ENCODE peak calls at places on chromosomes 6 and 20, in nine cellular contexts. A, C, Y, F, Q, N, D, X and E are unnamed samples.

GRCh38 chr6:128370072-128370471 is 150.3 kb downstream of the PTPRK start:
- DNase-seq in A (no peak), C (peak), Y (no peak), F (peak), Q (peak), N (no peak), D (peak), X (no peak), E (peak)

GRCh38 chr6:3252369-3252768 is 6.4 kb upstream of the PSMG4 start:
- DNase-seq in A (no peak), C (no peak), Y (no peak), F (no peak), Q (no peak), N (no peak), D (no peak), X (no peak), E (peak)

GRCh38 chr6:11460001-11460668 is 77.4 kb upstream of the TMEM170B start:
- DNase-seq in A (no peak), C (no peak), Y (no peak), F (peak), Q (no peak), N (no peak), D (peak), X (no peak), E (peak)

GRCh38 chr6:149834513-149835481 is 29.4 kb downstream of the LRP11 start:
- DNase-seq in A (peak), C (peak), Y (no peak), F (peak), Q (peak), N (no peak), D (peak), X (peak), E (peak)

GRCh38 chr20:46011631-46012482 is 3.1 kb downstream of the MMP9 start:
- DNase-seq in A (no peak), C (no peak), Y (no peak), F (peak), Q (peak), N (peak), D (peak), X (no peak), E (peak)

GRCh38 chr20:57458400-57459160 is 66.4 kb downstream of the CTCFL start:
- DNase-seq in A (no peak), C (peak), Y (no peak), F (no peak), Q (no peak), N (no peak), D (no peak), X (no peak), E (no peak)

GRCh38 chr20:37699202-37699601 is 5.4 kb downstream of the CTNNBL1 start:
- DNase-seq in A (no peak), C (no peak), Y (no peak), F (no peak), Q (no peak), N (peak), D (no peak), X (no peak), E (no peak)

GRCh38 chr6:139764498-139764986 is 390.1 kb upstream of the CITED2 start:
- DNase-seq in A (no peak), C (peak), Y (no peak), F (peak), Q (peak), N (no peak), D (peak), X (no peak), E (peak)

GRCh38 chr6:9456241-9456658 is 958.6 kb downstream of the TFAP2A start:
- DNase-seq in A (no peak), C (no peak), Y (no peak), F (no peak), Q (no peak), N (no peak), D (no peak), X (no peak), E (peak)

GRCh38 chr6:48883116-48883515 is 579.9 kb downstream of the MMUT start:
- DNase-seq in A (no peak), C (no peak), Y (no peak), F (peak), Q (no peak), N (no peak), D (no peak), X (no peak), E (no peak)

GRCh38 chr6:138465007-138465645 is 34.2 kb downstream of the NHSL1 start:
- DNase-seq in A (no peak), C (peak), Y (no peak), F (peak), Q (peak), N (no peak), D (peak), X (no peak), E (peak)

GRCh38 chr6:30940361-30941001 is at the start of gene MUCL3:
- DNase-seq in A (no peak), C (no peak), Y (no peak), F (no peak), Q (no peak), N (no peak), D (no peak), X (no peak), E (no peak)

GRCh38 chr20:53839423-53840176 is 230.8 kb downstream of the BCAS1 start:
- DNase-seq in A (no peak), C (no peak), Y (no peak), F (no peak), Q (no peak), N (peak), D (no peak), X (peak), E (no peak)

GRCh38 chr6:44156494-44157151 is 2.0 kb upstream of the CAPN11 start:
- DNase-seq in A (no peak), C (no peak), Y (no peak), F (no peak), Q (no peak), N (no peak), D (no peak), X (no peak), E (no peak)

GRCh38 chr20:57671662-57672061 is 38.2 kb downstream of the PMEPA1 start:
- DNase-seq in A (no peak), C (no peak), Y (no peak), F (no peak), Q (no peak), N (no peak), D (no peak), X (no peak), E (no peak)

GRCh38 chr20:3470627-3471396 is at the start of gene ATRN:
- DNase-seq in A (peak), C (peak), Y (peak), F (peak), Q (peak), N (peak), D (peak), X (peak), E (peak)

GRCh38 chr20:44074252-44075151 is 112.5 kb downstream of the JPH2 start:
- DNase-seq in A (no peak), C (no peak), Y (no peak), F (peak), Q (peak), N (peak), D (peak), X (no peak), E (peak)

GRCh38 chr6:157539421-157539822 is 158.4 kb downstream of the ZDHHC14 start:
- DNase-seq in A (no peak), C (no peak), Y (no peak), F (no peak), Q (no peak), N (no peak), D (no peak), X (no peak), E (no peak)

GRCh38 chr6:2854394-2854982 is 12.8 kb upstream of the SERPINB1 start:
- DNase-seq in A (no peak), C (no peak), Y (no peak), F (peak), Q (no peak), N (no peak), D (peak), X (no peak), E (peak)

GRCh38 chr6:1817033-1817761 is 207.5 kb downstream of the FOXC1 start:
- DNase-seq in A (no peak), C (peak), Y (no peak), F (peak), Q (no peak), N (no peak), D (peak), X (no peak), E (no peak)

GRCh38 chr6:51584163-51584562 is 503.2 kb downstream of the PKHD1 start:
- DNase-seq in A (no peak), C (no peak), Y (no peak), F (no peak), Q (no peak), N (no peak), D (no peak), X (no peak), E (no peak)

GRCh38 chr6:16374796-16375195 is 136.4 kb downstream of the GMPR start:
- DNase-seq in A (no peak), C (no peak), Y (no peak), F (no peak), Q (no peak), N (no peak), D (no peak), X (no peak), E (no peak)

GRCh38 chr20:22773326-22773725 is 189.0 kb upstream of the FOXA2 start:
- DNase-seq in A (no peak), C (no peak), Y (no peak), F (no peak), Q (no peak), N (no peak), D (no peak), X (no peak), E (no peak)

GRCh38 chr6:93059911-93060310 is 359.4 kb downstream of the EPHA7 start:
- DNase-seq in A (no peak), C (no peak), Y (peak), F (no peak), Q (no peak), N (no peak), D (no peak), X (no peak), E (no peak)

GRCh38 chr20:47295921-47296426 is 60.5 kb downstream of the ZMYND8 start:
- DNase-seq in A (no peak), C (no peak), Y (no peak), F (peak), Q (peak), N (no peak), D (no peak), X (no peak), E (no peak)

GRCh38 chr20:46657618-46658017 is 6.4 kb upstream of the SLC13A3 start:
- DNase-seq in A (no peak), C (no peak), Y (no peak), F (no peak), Q (no peak), N (no peak), D (no peak), X (no peak), E (no peak)

GRCh38 chr6:85185977-85186376 is 263.9 kb upstream of the NT5E start:
- DNase-seq in A (no peak), C (peak), Y (no peak), F (peak), Q (no peak), N (no peak), D (peak), X (no peak), E (no peak)